ENCODE peak calls at places on chromosome 19, in five cellular contexts. L is tibial nerve, D is right cardiac atrium, C is stomach, J is neural progenitor cell. S is an unnamed sample.

GRCh38 chr19:42120276-42121010 is 11.8 kb downstream of the POU2F2 start:
- DNase-seq in L (no peak), D (no peak), C (no peak), J (no peak), S (no peak)

GRCh38 chr19:54551950-54552912 is 21.4 kb upstream of the LILRA2 start:
- DNase-seq in L (no peak), D (peak; percentile 80), C (no peak), J (no peak), S (no peak)

GRCh38 chr19:33226550-33227241 is 1.0 kb upstream of the SLC7A10 start:
- DNase-seq in L (no peak), D (peak; percentile 56), C (peak; percentile 42), J (peak; percentile 76), S (peak; percentile 93)

GRCh38 chr19:6071840-6072239 is 38.5 kb downstream of the RFX2 start:
- DNase-seq in L (no peak), D (no peak), C (no peak), J (no peak), S (no peak)

GRCh38 chr19:1651061-1651547 is 1.3 kb downstream of the TCF3 start:
- DNase-seq in L (no peak), D (no peak), C (no peak), J (peak; percentile 76), S (peak; percentile 81)

GRCh38 chr19:48616041-48616436 is 1.2 kb upstream of the FAM83E start:
- DNase-seq in L (no peak), D (no peak), C (no peak), J (no peak), S (no peak)

GRCh38 chr19:2549701-2550191 is 73.8 kb downstream of the GADD45B start:
- DNase-seq in L (peak; percentile 73), D (peak; percentile 91), C (peak; percentile 43), J (no peak), S (no peak)

GRCh38 chr19:18662972-18663732 is 20.3 kb upstream of the CRTC1 start:
- DNase-seq in L (no peak), D (peak; percentile 56), C (no peak), J (peak; percentile 59), S (peak; percentile 58)

GRCh38 chr19:19778666-19779065 is 42.9 kb downstream of the ZNF506 start:
- DNase-seq in L (no peak), D (no peak), C (no peak), J (no peak), S (no peak)

GRCh38 chr19:51571599-51571998 is 516 bp downstream of the ZNF175 start:
- DNase-seq in L (no peak), D (no peak), C (no peak), J (no peak), S (no peak)

GRCh38 chr19:52585604-52586003 is 15.5 kb downstream of the ZNF701 start:
- DNase-seq in L (no peak), D (no peak), C (no peak), J (no peak), S (no peak)

GRCh38 chr19:12994701-12995595 is at the start of gene NFIX:
- DNase-seq in L (peak; percentile 63), D (peak; percentile 90), C (peak; percentile 78), J (peak; percentile 89), S (peak; percentile 68)

GRCh38 chr19:39603825-39604224 is 1.5 kb downstream of the LGALS13 start:
- DNase-seq in L (no peak), D (no peak), C (no peak), J (no peak), S (no peak)

GRCh38 chr19:28685802-28686201 is 527.1 kb downstream of the UQCRFS1 start:
- DNase-seq in L (no peak), D (no peak), C (no peak), J (no peak), S (no peak)

GRCh38 chr19:12567951-12568350 is 16.7 kb upstream of the ZNF564 start:
- DNase-seq in L (no peak), D (no peak), C (no peak), J (no peak), S (no peak)

GRCh38 chr19:7738023-7738422 is 6.1 kb upstream of the CLEC4G start:
- DNase-seq in L (no peak), D (no peak), C (no peak), J (no peak), S (no peak)

GRCh38 chr19:41505105-41505504 is 62.1 kb downstream of the ERICH4 start:
- DNase-seq in L (no peak), D (no peak), C (no peak), J (no peak), S (peak; percentile 13)

GRCh38 chr19:42301646-42302204 is at the start of gene PRR19:
- DNase-seq in L (no peak), D (no peak), C (no peak), J (peak; percentile 58), S (no peak)

GRCh38 chr19:2798733-2799132 is 13.4 kb downstream of the THOP1 start:
- DNase-seq in L (no peak), D (peak; percentile 81), C (no peak), J (no peak), S (no peak)

GRCh38 chr19:11745871-11746270 is 7.1 kb upstream of the ZNF823 start:
- DNase-seq in L (no peak), D (no peak), C (no peak), J (no peak), S (no peak)

GRCh38 chr19:741506-742131 is 9.3 kb upstream of the MISP start:
- DNase-seq in L (no peak), D (no peak), C (no peak), J (peak; percentile 70), S (peak; percentile 83)

GRCh38 chr19:409006-409514 is at the start of gene C2CD4C:
- DNase-seq in L (peak; percentile 10), D (no peak), C (no peak), J (peak; percentile 71), S (peak; percentile 76)

GRCh38 chr19:5897189-5897969 is 6.2 kb downstream of the NDUFA11 start:
- DNase-seq in L (no peak), D (peak; percentile 65), C (no peak), J (no peak), S (peak; percentile 76)

GRCh38 chr19:29495971-29496441 is 29.8 kb upstream of the VSTM2B start:
- DNase-seq in L (no peak), D (no peak), C (no peak), J (no peak), S (peak; percentile 22)

GRCh38 chr19:6718111-6718740 is 2.2 kb downstream of the C3 start:
- DNase-seq in L (no peak), D (peak; percentile 60), C (no peak), J (no peak), S (peak; percentile 72)

GRCh38 chr19:13117176-13117771 is 734 bp upstream of the TRMT1 start:
- DNase-seq in L (no peak), D (no peak), C (no peak), J (no peak), S (no peak)

GRCh38 chr19:536881-537404 is 5.4 kb downstream of the CDC34 start:
- DNase-seq in L (no peak), D (peak; percentile 61), C (no peak), J (no peak), S (no peak)

GRCh38 chr19:5079410-5079774 is 110.5 kb downstream of the KDM4B start:
- DNase-seq in L (no peak), D (no peak), C (no peak), J (no peak), S (no peak)

GRCh38 chr19:15170345-15170744 is 30.4 kb downstream of the NOTCH3 start:
- DNase-seq in L (no peak), D (no peak), C (no peak), J (no peak), S (peak; percentile 76)
- H3K4me3 ChIP-seq in L (no peak overlapping the region), D (no peak overlapping the region), C (no peak overlapping the region), J (no peak overlapping the region), S (no peak overlapping the region)

GRCh38 chr19:38565686-38566105 is 52.1 kb downstream of the MAP4K1 start:
- DNase-seq in L (no peak), D (no peak), C (no peak), J (no peak), S (no peak)
- H3K27ac ChIP-seq in L (no peak overlapping the region), D (no peak overlapping the region), C (no peak overlapping the region), J (no peak overlapping the region), S (no peak overlapping the region)

GRCh38 chr19:57759096-57759495 is 10.4 kb upstream of the ZNF586 start:
- DNase-seq in L (no peak), D (no peak), C (no peak), J (no peak), S (no peak)

GRCh38 chr19:57754091-57754673 is 7.6 kb downstream of the ZNF776 start:
- DNase-seq in L (no peak), D (no peak), C (no peak), J (no peak), S (no peak)

GRCh38 chr19:57755031-57755430 is 8.4 kb downstream of the ZNF776 start:
- DNase-seq in L (no peak), D (no peak), C (no peak), J (no peak), S (no peak)

GRCh38 chr19:57757941-57758340 is 11.3 kb downstream of the ZNF776 start:
- DNase-seq in L (no peak), D (no peak), C (no peak), J (no peak), S (no peak)
- H3K9me3 ChIP-seq in L (peaks cover 7% of the 10 kb centered on the region), D (peaks cover 11% of the 10 kb centered on the region), C (peaks cover 97% of the 10 kb centered on the region), J (no peaks in the 10 kb centered on the region), S (peaks cover 24% of the 10 kb centered on the region)

DNA sequence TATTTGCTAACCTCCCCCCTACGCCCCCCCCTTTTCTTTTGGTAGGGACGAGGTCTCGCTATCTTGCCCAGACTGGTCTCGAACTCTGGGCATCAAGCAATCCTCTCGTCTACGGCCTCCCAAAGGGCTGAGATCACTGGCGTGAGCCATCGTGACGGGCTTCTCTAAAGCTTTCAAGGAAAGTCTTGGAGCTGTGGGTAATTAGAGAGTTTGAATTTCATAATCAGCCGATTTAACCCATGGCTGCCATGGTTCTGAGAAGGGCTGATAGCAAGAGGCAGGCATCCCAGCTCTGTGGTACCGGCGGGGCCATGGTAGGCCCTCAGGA is 679 bp upstream of the ABHD8 start:
- DNase-seq in L (no peak), D (no peak), C (no peak), J (no peak), S (no peak)
- H3K4me3 ChIP-seq in L (no peak overlapping the region), D (no peak overlapping the region), C (peak overlapping the region; percentile 61), J (no peak overlapping the region), S (no peak overlapping the region)

GRCh38 chr19:17282488-17283256 is 971 bp downstream of the ANKLE1 start:
- DNase-seq in L (peak; percentile 67), D (peak; percentile 93), C (peak; percentile 93), J (peak; percentile 93), S (peak; percentile 96)

GRCh38 chr19:17279436-17279835 is 2.3 kb upstream of the ANKLE1 start:
- DNase-seq in L (no peak), D (no peak), C (no peak), J (no peak), S (no peak)

GRCh38 chr19:17283504-17283996 is 1.8 kb downstream of the ANKLE1 start:
- DNase-seq in L (no peak), D (no peak), C (no peak), J (no peak), S (no peak)

GRCh38 chr19:17285415-17286135 is 3.9 kb downstream of the ANKLE1 start:
- DNase-seq in L (no peak), D (no peak), C (no peak), J (no peak), S (no peak)

GRCh38 chr19:17281391-17282304 is at the start of gene ANKLE1:
- DNase-seq in L (no peak), D (peak; percentile 81), C (peak; percentile 32), J (peak; percentile 54), S (peak; percentile 86)
- H3K27ac ChIP-seq in L (no peak within 1 kb of the TSS), D (no peak within 1 kb of the TSS), C (no peak within 1 kb of the TSS), J (no peak within 1 kb of the TSS), S (no peak within 1 kb of the TSS)

S was measured in endodermal cell.